ENCODE peak calls at places on chromosomes 4 and X, in eight cellular contexts. U, Y, I, Z, K, W, F and S are unnamed samples.

GRCh38 chr4:25921922-25922321 is 7.9 kb downstream of the SMIM20 start:
- DNase-seq in U (no peak), Y (no peak), I (no peak), Z (no peak), K (no peak), W (no peak), F (no peak), S (no peak)

GRCh38 chr4:86218721-86219481 is 141.0 kb downstream of the MAPK10 start:
- DNase-seq in U (no peak), Y (no peak), I (no peak), Z (no peak), K (no peak), W (peak), F (no peak), S (no peak)

GRCh38 chrX:91434351-91435168 is at the start of gene PABPC5:
- DNase-seq in U (no peak), Y (peak), I (peak), Z (peak), K (peak), W (peak), F (no peak), S (peak)

GRCh38 chrX:1884446-1884845 is 269.6 kb downstream of the ASMT start:
- DNase-seq in U (no peak), Y (no peak), I (no peak), Z (no peak), K (no peak), W (no peak), F (no peak), S (no peak)

GRCh38 chr4:174120446-174121142 is 162.9 kb downstream of the FBXO8 start:
- DNase-seq in U (peak), Y (peak), I (no peak), Z (no peak), K (peak), W (peak), F (peak), S (peak)

GRCh38 chr4:6767341-6767724 is 15.2 kb upstream of the KIAA0232 start:
- DNase-seq in U (no peak), Y (no peak), I (no peak), Z (no peak), K (no peak), W (peak), F (no peak), S (no peak)

GRCh38 chr4:153432971-153433752 is 33.0 kb upstream of the TMEM131L start:
- DNase-seq in U (peak), Y (no peak), I (peak), Z (no peak), K (peak), W (peak), F (peak), S (no peak)

GRCh38 chrX:139930923-139931645 is 1.8 kb downstream of the ATP11C start:
- DNase-seq in U (peak), Y (no peak), I (peak), Z (no peak), K (peak), W (peak), F (peak), S (peak)

GRCh38 chrX:16278927-16279326 is 111.6 kb downstream of the MAGEB17 start:
- DNase-seq in U (no peak), Y (no peak), I (no peak), Z (no peak), K (no peak), W (no peak), F (no peak), S (no peak)

GRCh38 chr4:79078339-79078738 is 139.1 kb upstream of the PAQR3 start:
- DNase-seq in U (no peak), Y (no peak), I (no peak), Z (no peak), K (no peak), W (peak), F (no peak), S (no peak)

GRCh38 chr4:173859091-173859713 is 329.2 kb upstream of the HAND2 start:
- DNase-seq in U (no peak), Y (no peak), I (no peak), Z (no peak), K (no peak), W (no peak), F (no peak), S (no peak)

GRCh38 chr4:57710053-57710452 is 599.9 kb upstream of the IGFBP7 start:
- DNase-seq in U (no peak), Y (no peak), I (no peak), Z (no peak), K (no peak), W (no peak), F (no peak), S (no peak)

GRCh38 chr4:78057135-78057599 is at the start of gene FRAS1:
- DNase-seq in U (peak), Y (no peak), I (peak), Z (peak), K (peak), W (peak), F (peak), S (peak)

GRCh38 chr4:106095408-106095807 is 200.1 kb downstream of the NPNT start:
- DNase-seq in U (no peak), Y (no peak), I (no peak), Z (no peak), K (no peak), W (no peak), F (no peak), S (no peak)

GRCh38 chrX:3134316-3134715 is 93.0 kb downstream of the ARSF start:
- DNase-seq in U (no peak), Y (no peak), I (no peak), Z (no peak), K (no peak), W (no peak), F (no peak), S (no peak)

GRCh38 chr4:105451346-105451745 is 22.5 kb downstream of the PPA2 start:
- DNase-seq in U (no peak), Y (no peak), I (no peak), Z (no peak), K (no peak), W (no peak), F (no peak), S (no peak)

GRCh38 chrX:131816551-131817136 is 206.5 kb upstream of the STK26 start:
- DNase-seq in U (peak), Y (peak), I (peak), Z (no peak), K (no peak), W (peak), F (peak), S (no peak)

GRCh38 chr4:14749910-14750309 is 252.4 kb upstream of the CPEB2 start:
- DNase-seq in U (no peak), Y (no peak), I (peak), Z (no peak), K (no peak), W (peak), F (peak), S (no peak)

GRCh38 chr4:90419124-90419711 is 292.0 kb downstream of the CCSER1 start:
- DNase-seq in U (peak), Y (no peak), I (no peak), Z (no peak), K (no peak), W (no peak), F (peak), S (no peak)

GRCh38 chr4:77994194-77994721 is 62.9 kb upstream of the FRAS1 start:
- DNase-seq in U (peak), Y (no peak), I (no peak), Z (no peak), K (peak), W (peak), F (peak), S (peak)

GRCh38 chrX:129875669-129876068 is 30.3 kb upstream of the UTP14A start:
- DNase-seq in U (no peak), Y (no peak), I (no peak), Z (no peak), K (no peak), W (peak), F (no peak), S (no peak)

GRCh38 chr4:20506827-20507226 is 193.4 kb upstream of the PACRGL start:
- DNase-seq in U (no peak), Y (no peak), I (no peak), Z (no peak), K (no peak), W (no peak), F (no peak), S (no peak)

GRCh38 chr4:55121246-55121645 is 4.1 kb downstream of the KDR start:
- DNase-seq in U (no peak), Y (no peak), I (no peak), Z (no peak), K (no peak), W (no peak), F (no peak), S (no peak)

GRCh38 chrX:72115380-72115779 is 16.3 kb downstream of the RTL5 start:
- DNase-seq in U (no peak), Y (no peak), I (no peak), Z (no peak), K (no peak), W (no peak), F (no peak), S (no peak)

GRCh38 chrX:74422576-74423288 is 1.4 kb downstream of the SLC16A2 start:
- DNase-seq in U (peak), Y (no peak), I (peak), Z (peak), K (peak), W (peak), F (peak), S (peak)

GRCh38 chr4:130568746-130569145 is 1472.8 kb downstream of the C4orf33 start:
- DNase-seq in U (no peak), Y (no peak), I (no peak), Z (no peak), K (no peak), W (no peak), F (no peak), S (no peak)

GRCh38 chr4:130559268-130559667 is 1463.3 kb downstream of the C4orf33 start:
- DNase-seq in U (no peak), Y (no peak), I (no peak), Z (no peak), K (no peak), W (no peak), F (no peak), S (no peak)

GRCh38 chr4:130563891-130564418 is 1468.0 kb downstream of the C4orf33 start:
- DNase-seq in U (no peak), Y (no peak), I (no peak), Z (no peak), K (no peak), W (no peak), F (no peak), S (no peak)

GRCh38 chr4:130563185-130563890 is 1467.4 kb downstream of the C4orf33 start:
- DNase-seq in U (no peak), Y (peak), I (peak), Z (no peak), K (peak), W (peak), F (no peak), S (peak)
- TF ChIP-seq CTCF in U (no peak), Y (no peak), I (peak), Z (no peak), K (no peak), W (peak), F (no peak), S (peak)

DNA sequence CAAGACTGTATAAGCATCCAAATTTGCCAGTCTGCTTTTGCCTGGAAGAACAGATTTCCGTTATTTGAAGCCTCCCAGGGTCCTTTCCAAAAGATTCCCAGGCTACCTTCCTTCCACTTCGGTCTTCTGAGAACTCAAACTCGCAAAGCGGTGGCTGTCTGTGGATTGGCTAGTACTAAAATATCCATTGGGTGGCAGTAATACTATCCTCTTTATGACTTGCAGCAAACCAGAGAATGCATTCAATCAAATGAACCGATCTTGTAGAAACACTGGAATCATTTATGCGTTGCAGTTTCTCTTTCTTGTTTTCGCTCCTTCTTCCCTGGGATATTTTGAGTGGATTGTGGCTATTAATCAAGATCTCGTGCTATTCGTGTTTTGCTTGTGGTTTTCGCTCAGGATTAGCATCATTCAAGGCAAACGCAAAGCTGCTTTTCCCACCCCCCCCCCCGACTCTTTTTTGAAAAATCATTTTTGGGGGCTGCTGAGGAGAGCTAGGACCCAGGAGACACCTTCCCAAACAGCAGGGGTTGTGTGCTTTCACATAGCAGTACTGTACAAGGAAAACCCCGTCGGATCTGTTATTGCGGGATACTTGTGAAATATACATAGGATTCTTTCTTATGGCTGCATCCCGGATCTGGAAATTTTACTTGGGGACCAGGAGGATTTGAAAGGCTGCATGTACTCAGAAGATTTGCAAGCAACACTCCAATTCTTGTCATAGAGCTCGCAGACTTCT is at the start of gene IL1RAPL1:
- DNase-seq in U (no peak), Y (no peak), I (no peak), Z (no peak), K (no peak), W (peak), F (peak), S (no peak)
- TF ChIP-seq CTCF in U (no peak), Y (no peak), I (peak), Z (no peak), K (no peak), W (no peak), F (no peak), S (peak)

GRCh38 chr4:3207531-3208037 is 41.4 kb upstream of the MSANTD1 start:
- DNase-seq in U (no peak), Y (no peak), I (no peak), Z (no peak), K (no peak), W (no peak), F (no peak), S (no peak)
- TF ChIP-seq CTCF in U (no peak), Y (no peak), I (peak), Z (no peak), K (no peak), W (no peak), F (no peak), S (peak)

GRCh38 chrX:102840871-102841705 is 96.0 kb upstream of the RAB40AL start:
- DNase-seq in U (no peak), Y (no peak), I (no peak), Z (no peak), K (no peak), W (no peak), F (no peak), S (no peak)
- TF ChIP-seq CTCF in U (no peak), Y (no peak), I (peak), Z (no peak), K (peak), W (no peak), F (no peak), S (no peak)

DNA sequence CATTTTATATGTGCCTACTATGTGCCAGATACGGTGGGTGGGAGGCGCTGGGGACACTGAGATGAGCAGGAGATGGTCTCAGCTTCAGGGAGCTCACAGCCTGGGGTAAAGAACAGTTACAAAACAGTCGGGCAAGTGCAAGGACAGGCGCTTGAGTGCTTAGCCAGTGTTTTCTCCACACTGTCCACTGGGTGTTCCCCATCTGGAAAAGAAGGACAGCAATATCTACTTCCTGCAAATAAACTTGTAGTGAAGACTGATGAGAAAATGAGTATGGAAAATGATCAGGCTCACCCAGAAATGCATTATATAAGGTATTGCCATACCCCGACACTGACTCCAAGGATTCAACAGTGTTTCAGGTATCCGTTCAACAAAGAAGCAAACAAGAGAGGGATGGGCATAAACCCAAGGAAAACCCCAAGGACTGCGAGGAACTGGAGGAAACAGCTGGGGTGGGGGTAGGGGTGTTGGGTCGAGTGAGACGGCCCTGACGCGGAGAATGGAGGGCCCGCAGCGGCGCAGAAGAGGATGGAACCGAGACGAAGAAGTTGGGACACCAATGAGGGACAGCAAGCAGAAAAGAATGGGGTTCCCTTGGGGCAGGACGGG is 805 bp downstream of the TMEM185A start:
- DNase-seq in U (no peak), Y (no peak), I (no peak), Z (no peak), K (no peak), W (peak), F (no peak), S (no peak)
- TF ChIP-seq CTCF in U (no peak), Y (no peak), I (peak), Z (no peak), K (no peak), W (peak), F (no peak), S (peak)

GRCh38 chr4:81915430-81915829 is 443.7 kb upstream of the RASGEF1B start:
- DNase-seq in U (no peak), Y (no peak), I (no peak), Z (no peak), K (no peak), W (no peak), F (no peak), S (no peak)

GRCh38 chr4:81919238-81919637 is 447.5 kb upstream of the RASGEF1B start:
- DNase-seq in U (peak), Y (no peak), I (no peak), Z (no peak), K (peak), W (no peak), F (no peak), S (no peak)

GRCh38 chr4:81914623-81915022 is 442.9 kb upstream of the RASGEF1B start:
- DNase-seq in U (no peak), Y (no peak), I (no peak), Z (no peak), K (no peak), W (no peak), F (no peak), S (no peak)

GRCh38 chr4:81912420-81912819 is 440.7 kb upstream of the RASGEF1B start:
- DNase-seq in U (no peak), Y (no peak), I (no peak), Z (no peak), K (no peak), W (no peak), F (no peak), S (no peak)

GRCh38 chr4:81913427-81913878 is 441.7 kb upstream of the RASGEF1B start:
- DNase-seq in U (peak), Y (no peak), I (no peak), Z (no peak), K (peak), W (peak), F (peak), S (peak)
- TF ChIP-seq CTCF in U (peak), Y (no peak), I (peak), Z (no peak), K (peak), W (peak), F (peak), S (peak)